ENCODE peak calls at places on chromosomes 12 and 14, in four cellular contexts. Q, L, W and H are unnamed samples.

GRCh38 chr14:21041676-21042433 is at the start of gene RNASE7:
- DNase-seq in Q (no peak), L (peak; percentile 36), W (no peak), H (peak; percentile 58)

GRCh38 chr12:102955926-102956737 is 1.3 kb upstream of the ASCL1 start:
- DNase-seq in Q (peak; percentile 78), L (no peak), W (no peak), H (no peak)

GRCh38 chr14:62682208-62682607 is 363.1 kb downstream of the KCNH5 start:
- DNase-seq in Q (no peak), L (no peak), W (no peak), H (no peak)

GRCh38 chr12:123816896-123817537 is 54.9 kb downstream of the DNAH10 start:
- DNase-seq in Q (no peak), L (no peak), W (no peak), H (no peak)

GRCh38 chr12:4293942-4294505 is 20.5 kb downstream of the CCND2 start:
- DNase-seq in Q (no peak), L (no peak), W (no peak), H (no peak)

GRCh38 chr14:44112774-44113460 is 394.2 kb downstream of the FSCB start:
- DNase-seq in Q (no peak), L (peak; percentile 29), W (no peak), H (no peak)

GRCh38 chr14:77187649-77188012 is 6.0 kb downstream of the TMEM63C start:
- DNase-seq in Q (no peak), L (no peak), W (no peak), H (no peak)

GRCh38 chr14:85191986-85192385 is 338.0 kb upstream of the FLRT2 start:
- DNase-seq in Q (no peak), L (no peak), W (no peak), H (no peak)

GRCh38 chr12:113271853-113272561 is 50.7 kb downstream of the TPCN1 start:
- DNase-seq in Q (peak; percentile 59), L (peak; percentile 91), W (peak; percentile 74), H (peak; percentile 82)

GRCh38 chr14:100979780-100980179 is 76.3 kb upstream of the RTL1 start:
- DNase-seq in Q (no peak), L (peak; percentile 33), W (no peak), H (peak; percentile 68)

GRCh38 chr12:88737838-88738472 is 157.7 kb upstream of the KITLG start:
- DNase-seq in Q (no peak), L (no peak), W (no peak), H (no peak)

GRCh38 chr14:57293851-57294837 is 25.4 kb downstream of the AP5M1 start:
- DNase-seq in Q (no peak), L (peak; percentile 49), W (no peak), H (peak; percentile 34)

GRCh38 chr12:57769594-57769993 is 2.3 kb downstream of the METTL1 start:
- DNase-seq in Q (no peak), L (no peak), W (no peak), H (no peak)

GRCh38 chr12:57772429-57773322 is at the start of gene EEF1AKMT3:
- DNase-seq in Q (no peak), L (peak; percentile 53), W (peak; percentile 66), H (peak; percentile 41)

GRCh38 chr12:57771271-57771872 is 533 bp downstream of the METTL1 start:
- DNase-seq in Q (peak; percentile 98), L (peak; percentile 90), W (peak; percentile 81), H (peak; percentile 85)

GRCh38 chr12:57771873-57772428 is at the start of gene METTL1:
- DNase-seq in Q (peak; percentile 100), L (peak; percentile 96), W (peak; percentile 91), H (peak; percentile 94)

GRCh38 chr12:57770734-57771133 is 1.2 kb downstream of the METTL1 start:
- DNase-seq in Q (no peak), L (no peak), W (no peak), H (no peak)
- H3K4me3 ChIP-seq in Q (peak overlapping the region; percentile 97), L (no peak overlapping the region), W (no peak overlapping the region), H (no peak overlapping the region)

DNA sequence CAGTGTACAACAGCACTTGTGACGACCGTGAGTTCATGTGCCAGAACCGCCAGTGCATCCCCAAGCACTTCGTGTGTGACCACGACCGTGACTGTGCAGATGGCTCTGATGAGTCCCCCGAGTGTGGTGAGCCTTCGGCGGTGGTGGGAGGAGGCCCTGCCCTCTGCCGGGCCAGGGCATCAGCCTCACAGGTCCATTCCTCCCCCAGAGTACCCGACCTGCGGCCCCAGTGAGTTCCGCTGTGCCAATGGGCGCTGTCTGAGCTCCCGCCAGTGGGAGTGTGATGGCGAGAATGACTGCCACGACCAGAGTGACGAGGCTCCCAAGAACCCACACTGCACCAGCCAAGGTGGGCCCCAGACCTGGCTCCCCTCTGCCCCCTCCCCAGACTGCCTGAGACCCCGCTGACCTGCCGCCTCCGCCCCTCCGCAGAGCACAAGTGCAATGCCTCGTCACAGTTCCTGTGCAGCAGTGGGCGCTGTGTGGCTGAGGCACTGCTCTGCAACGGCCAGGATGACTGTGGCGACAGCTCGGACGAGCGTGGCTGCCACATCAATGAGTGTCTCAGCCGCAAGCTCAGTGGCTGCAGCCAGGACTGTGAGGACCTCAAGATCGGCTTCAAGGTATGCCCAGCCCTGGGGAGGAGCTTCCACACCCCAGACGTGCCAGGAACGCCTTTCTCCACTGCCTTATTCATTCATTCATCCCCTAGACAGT is 20.8 kb upstream of the NXPH4 start:
- DNase-seq in Q (no peak), L (no peak), W (no peak), H (no peak)
- TF ChIP-seq CTCF in Q (no peak), L (no peak), W (no peak), H (no peak)

DNA sequence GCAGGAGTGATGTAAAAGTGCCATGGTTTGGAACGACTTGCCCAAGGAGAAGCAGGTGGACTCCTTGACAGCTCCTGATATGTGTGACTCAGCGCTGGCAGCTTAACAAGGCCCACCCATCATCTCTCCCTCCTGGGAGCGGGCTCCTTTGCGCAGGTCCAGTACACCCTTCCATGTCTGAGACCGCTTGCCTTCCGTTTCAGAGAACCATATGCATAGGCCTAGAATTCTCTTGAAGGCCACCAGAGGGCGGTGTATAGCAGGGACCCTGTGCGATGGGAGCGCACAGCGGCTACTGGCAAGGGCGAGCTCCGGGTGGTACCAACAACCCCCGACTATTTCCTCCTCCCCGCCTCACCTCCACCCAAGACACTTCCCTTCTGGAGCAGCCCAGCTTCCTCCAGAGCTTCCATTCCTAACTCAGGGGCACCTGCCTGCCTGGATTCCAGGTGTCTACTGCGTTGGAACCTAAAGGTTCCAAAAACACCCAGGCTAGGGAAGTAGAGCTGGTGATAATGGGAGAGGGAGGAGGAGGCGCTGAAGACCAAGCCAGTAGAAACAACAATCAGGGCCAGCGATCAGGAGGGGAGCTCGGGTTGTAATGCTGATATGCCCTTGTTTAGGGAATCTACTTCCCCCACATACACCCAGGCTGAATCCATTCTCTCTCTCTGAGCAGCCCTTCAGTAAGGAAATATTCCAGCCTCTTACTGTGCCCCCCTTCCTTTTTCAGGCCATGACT is 6.2 kb downstream of the DHH start:
- DNase-seq in Q (peak; percentile 93), L (peak; percentile 95), W (peak; percentile 61), H (peak; percentile 81)
- H3K4me3 ChIP-seq in Q (no peak overlapping the region), L (no peak overlapping the region), W (peak overlapping the region; percentile 13), H (no peak overlapping the region)

GRCh38 chr14:59018978-59019377 is 169.5 kb upstream of the DAAM1 start:
- DNase-seq in Q (peak; percentile 76), L (peak; percentile 13), W (no peak), H (no peak)
- TF ChIP-seq CTCF in Q (peak; percentile 82), L (peak; percentile 44), W (no peak), H (peak; percentile 35)

DNA sequence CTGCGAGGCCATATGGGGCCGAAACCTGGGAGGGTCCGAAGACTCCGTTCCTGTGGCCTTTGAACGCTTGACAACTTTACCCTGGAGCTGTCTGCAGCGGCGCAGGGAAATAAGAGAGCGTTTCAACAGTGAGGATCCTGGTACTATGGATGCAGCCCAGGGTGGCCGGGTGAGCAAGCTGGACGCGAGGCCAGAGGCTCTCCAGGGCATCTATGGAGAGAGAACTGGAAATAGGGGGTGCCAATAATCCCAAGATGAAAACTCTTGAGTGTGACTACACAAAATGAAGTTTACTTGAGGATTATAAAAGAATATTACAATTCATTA is 1.1 kb upstream of the ABCC9 start:
- DNase-seq in Q (no peak), L (no peak), W (no peak), H (no peak)
- H3K4me3 ChIP-seq in Q (peak overlapping the region; percentile 88), L (peak overlapping the region; percentile 42), W (peak overlapping the region; percentile 56), H (peak overlapping the region; percentile 56)

GRCh38 chr14:49895480-49895879 is 2.6 kb downstream of the ARF6 start:
- DNase-seq in Q (no peak), L (no peak), W (no peak), H (no peak)

GRCh38 chr14:49893309-49894213 is 679 bp downstream of the ARF6 start:
- DNase-seq in Q (peak; percentile 65), L (peak; percentile 55), W (peak; percentile 67), H (peak; percentile 47)

GRCh38 chr14:49892301-49892635 is 614 bp upstream of the ARF6 start:
- DNase-seq in Q (no peak), L (peak; percentile 94), W (no peak), H (peak; percentile 84)

GRCh38 chr14:49896956-49897355 is 4.1 kb downstream of the ARF6 start:
- DNase-seq in Q (no peak), L (no peak), W (no peak), H (no peak)

DNA sequence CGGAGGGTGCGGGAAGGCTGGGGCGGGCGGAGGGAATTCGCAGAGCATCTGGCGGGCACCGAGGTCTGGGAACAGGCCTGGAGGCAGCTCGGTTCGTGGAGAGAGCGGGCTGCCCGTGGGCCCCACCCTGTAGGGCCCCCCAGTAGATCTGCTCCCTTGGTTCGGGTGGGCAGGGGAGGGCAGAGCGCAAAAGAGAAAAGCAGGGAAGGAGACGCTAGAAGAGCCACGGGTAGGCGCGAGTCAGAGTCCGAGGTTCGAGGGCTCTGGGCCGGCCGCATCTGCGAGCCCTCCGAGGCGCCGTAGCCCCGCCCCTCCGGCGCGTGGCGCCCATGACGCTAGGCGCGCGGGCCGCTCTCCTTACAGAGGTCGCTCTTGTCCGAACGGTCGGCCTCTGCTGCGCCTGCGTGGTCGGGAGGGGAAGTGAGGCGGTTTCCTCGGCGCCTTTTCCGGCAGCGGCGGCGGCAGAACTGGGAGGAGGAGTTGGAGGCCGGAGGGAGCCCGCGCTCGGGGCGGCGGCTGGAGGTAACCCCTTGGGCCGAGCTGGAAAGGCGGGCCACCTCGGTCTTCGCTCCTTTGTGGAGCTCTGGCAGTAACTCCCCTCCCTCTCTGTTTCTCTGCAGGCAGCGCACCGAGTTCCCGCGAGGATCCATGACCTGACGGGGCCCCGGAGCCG is at the start of gene ARF6:
- DNase-seq in Q (peak; percentile 99), L (peak; percentile 98), W (peak; percentile 100), H (peak; percentile 97)
- TF ChIP-seq CTCF in Q (no peak), L (no peak), W (no peak), H (no peak)

GRCh38 chr12:9740109-9740750 is 7.3 kb upstream of the CLECL1 start:
- DNase-seq in Q (no peak), L (no peak), W (no peak), H (no peak)
- H3K4me3 ChIP-seq in Q (no peak overlapping the region), L (no peak overlapping the region), W (peak overlapping the region; percentile 40), H (peak overlapping the region; percentile 20)

GRCh38 chr12:122730215-122731014 is at the start of gene HCAR1:
- DNase-seq in Q (peak; percentile 73), L (peak; percentile 52), W (no peak), H (peak; percentile 5)
- TF ChIP-seq CTCF in Q (peak; percentile 45), L (peak; percentile 5), W (no peak), H (no peak)